ENCODE peak calls at places on chromosomes 12 and 14, in seven cellular contexts. O is breast epithelium, E is HepG2, B is GM23338, T is stomach, W is H1, G is spleen. Q is an unnamed sample.

GRCh38 chr12:29581641-29582040 is 84.2 kb upstream of the OVCH1 start:
- DNase-seq in O (no peak), E (no peak), B (no peak), T (no peak), W (no peak), G (no peak), Q (no peak)

GRCh38 chr14:88476375-88476774 is 78.4 kb downstream of the PTPN21 start:
- DNase-seq in O (no peak), E (no peak), B (no peak), T (no peak), W (no peak), G (no peak), Q (no peak)

GRCh38 chr12:39620664-39621658 is 1.4 kb upstream of the ABCD2 start:
- DNase-seq in O (no peak), E (no peak), B (no peak), T (no peak), W (no peak), G (peak), Q (no peak)

GRCh38 chr12:51823875-51824565 is 24.5 kb downstream of the FIGNL2 start:
- DNase-seq in O (peak), E (peak), B (peak), T (peak), W (no peak), G (no peak), Q (peak)

GRCh38 chr12:105245291-105245690 is 9.3 kb upstream of the APPL2 start:
- DNase-seq in O (no peak), E (no peak), B (no peak), T (no peak), W (no peak), G (no peak), Q (no peak)

GRCh38 chr12:103742349-103742784 is 98.7 kb downstream of the NT5DC3 start:
- DNase-seq in O (peak), E (no peak), B (peak), T (peak), W (no peak), G (no peak), Q (no peak)

GRCh38 chr14:31465113-31465512 is 7.8 kb upstream of the DTD2 start:
- DNase-seq in O (no peak), E (no peak), B (no peak), T (no peak), W (no peak), G (no peak), Q (no peak)

GRCh38 chr12:228846-229200 is 14.9 kb upstream of the SLC6A12 start:
- DNase-seq in O (no peak), E (no peak), B (no peak), T (no peak), W (no peak), G (no peak), Q (no peak)

GRCh38 chr12:18391136-18391535 is 129.8 kb downstream of the PIK3C2G start:
- DNase-seq in O (no peak), E (no peak), B (no peak), T (no peak), W (no peak), G (no peak), Q (no peak)

GRCh38 chr12:62123721-62124203 is 136.4 kb upstream of the USP15 start:
- DNase-seq in O (no peak), E (peak), B (peak), T (peak), W (no peak), G (no peak), Q (peak)

GRCh38 chr12:83313322-83313721 is 626.6 kb downstream of the TMTC2 start:
- DNase-seq in O (no peak), E (no peak), B (no peak), T (no peak), W (no peak), G (no peak), Q (no peak)

GRCh38 chr12:93597608-93598007 is 25.1 kb downstream of the SOCS2 start:
- DNase-seq in O (no peak), E (no peak), B (no peak), T (no peak), W (no peak), G (no peak), Q (no peak)

GRCh38 chr12:115752913-115753726 is 524.4 kb downstream of the MED13L start:
- DNase-seq in O (peak), E (peak), B (peak), T (peak), W (no peak), G (no peak), Q (peak)

GRCh38 chr12:100827901-100828520 is 33.4 kb downstream of the ANO4 start:
- DNase-seq in O (no peak), E (peak), B (peak), T (no peak), W (no peak), G (no peak), Q (peak)

GRCh38 chr14:25049559-25050493 is at the start of gene STXBP6:
- DNase-seq in O (no peak), E (peak), B (peak), T (peak), W (no peak), G (no peak), Q (no peak)

GRCh38 chr12:110373025-110373876 is 30.3 kb downstream of the ANAPC7 start:
- DNase-seq in O (no peak), E (no peak), B (no peak), T (no peak), W (no peak), G (no peak), Q (no peak)

GRCh38 chr14:69005432-69006148 is 26.5 kb upstream of the ACTN1 start:
- DNase-seq in O (peak), E (peak), B (no peak), T (peak), W (no peak), G (no peak), Q (no peak)

GRCh38 chr12:30458453-30458852 is 237.2 kb downstream of the IPO8 start:
- DNase-seq in O (no peak), E (no peak), B (no peak), T (no peak), W (no peak), G (no peak), Q (no peak)

GRCh38 chr14:95332641-95333040 is 12.9 kb upstream of the CLMN start:
- DNase-seq in O (no peak), E (no peak), B (no peak), T (no peak), W (no peak), G (no peak), Q (no peak)

GRCh38 chr14:89283327-89284060 is 133.5 kb downstream of the FOXN3 start:
- DNase-seq in O (no peak), E (no peak), B (no peak), T (no peak), W (no peak), G (no peak), Q (no peak)

GRCh38 chr14:62062645-62063044 is 300.4 kb downstream of the SNAPC1 start:
- DNase-seq in O (no peak), E (no peak), B (no peak), T (no peak), W (no peak), G (no peak), Q (no peak)

GRCh38 chr12:106764738-106765137 is 9.7 kb upstream of the RIC8B start:
- DNase-seq in O (no peak), E (no peak), B (no peak), T (no peak), W (no peak), G (no peak), Q (no peak)

GRCh38 chr12:105538880-105539279 is 208.4 kb downstream of the C12orf75 start:
- DNase-seq in O (no peak), E (no peak), B (no peak), T (no peak), W (no peak), G (no peak), Q (no peak)

GRCh38 chr14:78633747-78634146 is 463.6 kb downstream of the NRXN3 start:
- DNase-seq in O (no peak), E (no peak), B (no peak), T (no peak), W (no peak), G (no peak), Q (no peak)

GRCh38 chr12:132550014-132550802 is 60.2 kb downstream of the LRCOL1 start:
- DNase-seq in O (no peak), E (no peak), B (peak), T (no peak), W (no peak), G (no peak), Q (no peak)

GRCh38 chr14:104676694-104677505 is 12.5 kb upstream of the INF2 start:
- DNase-seq in O (no peak), E (peak), B (peak), T (no peak), W (no peak), G (peak), Q (no peak)

GRCh38 chr14:55881577-55882241 is 236.5 kb upstream of the PELI2 start:
- DNase-seq in O (no peak), E (no peak), B (peak), T (no peak), W (peak), G (no peak), Q (no peak)

GRCh38 chr14:89573399-89573657 is 156.3 kb upstream of the FOXN3 start:
- DNase-seq in O (no peak), E (no peak), B (no peak), T (no peak), W (no peak), G (no peak), Q (no peak)

GRCh38 chr12:75913502-75914110 is 118.0 kb downstream of the PHLDA1 start:
- DNase-seq in O (no peak), E (no peak), B (no peak), T (no peak), W (no peak), G (no peak), Q (no peak)

GRCh38 chr12:123678981-123679380 is 8.1 kb downstream of the TCTN2 start:
- DNase-seq in O (no peak), E (no peak), B (no peak), T (no peak), W (no peak), G (no peak), Q (no peak)

GRCh38 chr14:61923348-61923747 is 161.1 kb downstream of the SNAPC1 start:
- DNase-seq in O (no peak), E (no peak), B (peak), T (no peak), W (no peak), G (no peak), Q (no peak)

GRCh38 chr14:71712478-71712877 is 219.8 kb upstream of the RGS6 start:
- DNase-seq in O (no peak), E (no peak), B (no peak), T (no peak), W (no peak), G (no peak), Q (no peak)

GRCh38 chr14:73694083-73694482 is 20.1 kb downstream of the PNMA1 start:
- DNase-seq in O (no peak), E (no peak), B (no peak), T (no peak), W (no peak), G (no peak), Q (no peak)

GRCh38 chr14:73695082-73695481 is 19.1 kb downstream of the PNMA1 start:
- DNase-seq in O (no peak), E (no peak), B (no peak), T (no peak), W (no peak), G (no peak), Q (no peak)

GRCh38 chr14:73700325-73700724 is 13.9 kb downstream of the PNMA1 start:
- DNase-seq in O (no peak), E (peak), B (no peak), T (no peak), W (no peak), G (no peak), Q (no peak)

GRCh38 chr14:73696466-73697390 is 17.5 kb downstream of the PNMA1 start:
- DNase-seq in O (no peak), E (peak), B (no peak), T (no peak), W (no peak), G (no peak), Q (no peak)

GRCh38 chr14:73695997-73696396 is 18.2 kb downstream of the PNMA1 start:
- DNase-seq in O (no peak), E (no peak), B (no peak), T (no peak), W (no peak), G (no peak), Q (no peak)
- TF ChIP-seq POLR2AphosphoS5 in O (no peak), E (no peak), B (no peak), T (no peak), W (no peak), G (no peak), Q (no peak)

GRCh38 chr12:57085999-57086950 is 2.6 kb upstream of the NAB2 start:
- DNase-seq in O (peak), E (peak), B (peak), T (peak), W (no peak), G (peak), Q (no peak)
- TF ChIP-seq POLR2AphosphoS5 in O (no peak), E (no peak), B (peak), T (no peak), W (peak), G (no peak), Q (peak)

GRCh38 chr14:103628221-103628683 is 759 bp upstream of the KLC1 start:
- DNase-seq in O (peak), E (no peak), B (peak), T (peak), W (no peak), G (peak), Q (no peak)
- TF ChIP-seq POLR2AphosphoS5 in O (peak), E (no peak), B (peak), T (peak), W (no peak), G (peak), Q (no peak)

DNA sequence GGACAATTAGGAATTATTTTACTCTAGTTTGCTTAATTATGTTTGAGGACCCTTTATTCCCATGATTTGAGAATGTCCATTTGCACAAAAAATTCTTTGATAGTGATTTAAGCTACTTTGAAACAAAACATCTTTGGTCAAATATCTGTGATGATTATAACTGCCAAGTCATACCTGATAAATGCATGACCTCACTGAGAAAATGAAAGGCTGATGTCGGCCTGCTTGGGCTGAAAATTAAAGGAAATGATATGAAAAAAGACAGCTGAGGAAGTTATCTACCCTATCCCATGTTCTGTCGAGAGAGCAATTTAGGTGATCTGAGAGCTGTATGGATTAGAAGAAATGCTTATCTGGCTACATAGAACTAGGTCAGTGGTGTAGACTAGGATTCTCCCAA is 43.6 kb downstream of the ATL1 start:
- DNase-seq in O (no peak), E (no peak), B (no peak), T (no peak), W (no peak), G (no peak), Q (no peak)
- TF ChIP-seq POLR2AphosphoS5 in O (no peak), E (no peak), B (no peak), T (no peak), W (no peak), G (no peak), Q (no peak)

GRCh38 chr14:22895402-22895801 is 12.4 kb downstream of the REM2 start:
- DNase-seq in O (no peak), E (no peak), B (no peak), T (no peak), W (no peak), G (no peak), Q (no peak)

GRCh38 chr14:22898302-22898894 is 15.4 kb downstream of the REM2 start:
- DNase-seq in O (no peak), E (no peak), B (no peak), T (no peak), W (no peak), G (no peak), Q (no peak)

GRCh38 chr14:22896351-22896750 is 13.3 kb downstream of the REM2 start:
- DNase-seq in O (no peak), E (no peak), B (no peak), T (no peak), W (no peak), G (no peak), Q (no peak)

GRCh38 chr14:22896760-22897159 is 13.7 kb downstream of the REM2 start:
- DNase-seq in O (no peak), E (no peak), B (peak), T (no peak), W (no peak), G (no peak), Q (no peak)

GRCh38 chr14:22897357-22897756 is 14.3 kb downstream of the REM2 start:
- DNase-seq in O (no peak), E (no peak), B (no peak), T (no peak), W (no peak), G (no peak), Q (no peak)
- TF ChIP-seq POLR2AphosphoS5 in O (no peak), E (no peak), B (no peak), T (no peak), W (no peak), G (no peak), Q (no peak)

GRCh38 chr12:42484996-42485395 is 104.5 kb downstream of the PRICKLE1 start:
- DNase-seq in O (no peak), E (no peak), B (peak), T (no peak), W (no peak), G (no peak), Q (no peak)

GRCh38 chr12:42483534-42483857 is 106.0 kb downstream of the PRICKLE1 start:
- DNase-seq in O (no peak), E (no peak), B (no peak), T (no peak), W (no peak), G (peak), Q (no peak)

GRCh38 chr12:42481368-42481767 is 108.2 kb downstream of the PRICKLE1 start:
- DNase-seq in O (no peak), E (no peak), B (peak), T (no peak), W (peak), G (no peak), Q (no peak)

GRCh38 chr12:42482820-42483533 is 106.6 kb downstream of the PRICKLE1 start:
- DNase-seq in O (peak), E (peak), B (peak), T (peak), W (peak), G (peak), Q (no peak)

GRCh38 chr12:42482086-42482819 is 107.3 kb downstream of the PRICKLE1 start:
- DNase-seq in O (peak), E (peak), B (no peak), T (peak), W (no peak), G (no peak), Q (no peak)
- TF ChIP-seq POLR2AphosphoS5 in O (no peak), E (no peak), B (no peak), T (no peak), W (no peak), G (peak), Q (no peak)